ENCODE peak calls at places on chromosomes 5 and 9, in seven cellular contexts. A is Peyer's patch; B is fibroblast of the aortic adventitia; M is H1; L is CD8-positive, alpha-beta T cell; O is HepG2; G is astrocyte of the spinal cord. K is an unnamed sample.
A peak's percentile ranks its signal among the peaks of the same experiment; 100 is the strongest.

GRCh38 chr5:41787257-41787656 is 83.0 kb downstream of the OXCT1 start:
- DNase-seq in A (no peak), B (peak; percentile 24), M (no peak), L (no peak), O (no peak), G (no peak), K (no peak)

GRCh38 chr5:43851741-43852140 is 248.8 kb downstream of the NNT start:
- DNase-seq in A (no peak), B (no peak), M (no peak), L (no peak), O (no peak), G (peak; percentile 18), K (no peak)

GRCh38 chr9:110021891-110022290 is 186.1 kb downstream of the C9orf152 start:
- DNase-seq in A (no peak), B (no peak), M (no peak), L (no peak), O (no peak), G (no peak), K (no peak)

GRCh38 chr9:31996331-31996730 is 388.1 kb upstream of the ACO1 start:
- DNase-seq in A (no peak), B (peak; percentile 0), M (no peak), L (no peak), O (peak; percentile 15), G (no peak), K (no peak)

GRCh38 chr5:95842955-95843544 is 20.5 kb upstream of the GLRX start:
- DNase-seq in A (peak; percentile 80), B (peak; percentile 41), M (no peak), L (peak; percentile 76), O (peak; percentile 88), G (peak; percentile 76), K (no peak)

GRCh38 chr9:114592356-114592755 is 4.8 kb downstream of the ATP6V1G1 start:
- DNase-seq in A (peak; percentile 76), B (peak; percentile 33), M (no peak), L (peak; percentile 78), O (no peak), G (peak; percentile 60), K (no peak)

GRCh38 chr5:54324651-54325271 is 14.4 kb upstream of the ARL15 start:
- DNase-seq in A (no peak), B (no peak), M (no peak), L (no peak), O (no peak), G (no peak), K (no peak)

GRCh38 chr5:9279779-9280178 is 266.1 kb downstream of the SEMA5A start:
- DNase-seq in A (no peak), B (no peak), M (no peak), L (no peak), O (no peak), G (no peak), K (no peak)

GRCh38 chr5:121108725-121109124 is 644.6 kb downstream of the PRR16 start:
- DNase-seq in A (no peak), B (no peak), M (peak; percentile 13), L (no peak), O (no peak), G (no peak), K (no peak)

GRCh38 chr9:4356306-4356705 is 56.4 kb upstream of the GLIS3 start:
- DNase-seq in A (no peak), B (peak; percentile 79), M (no peak), L (no peak), O (no peak), G (no peak), K (no peak)

GRCh38 chr5:59036274-59036961 is 453.5 kb downstream of the RAB3C start:
- DNase-seq in A (no peak), B (peak; percentile 96), M (no peak), L (peak; percentile 59), O (no peak), G (peak; percentile 95), K (peak; percentile 97)
- H3K4me3 ChIP-seq in A (no peak overlapping the region), B (no peak overlapping the region), M (no peak overlapping the region), L (peak overlapping the region; percentile 59), O (no peak overlapping the region), G (no peak overlapping the region), K (no peak overlapping the region)

DNA sequence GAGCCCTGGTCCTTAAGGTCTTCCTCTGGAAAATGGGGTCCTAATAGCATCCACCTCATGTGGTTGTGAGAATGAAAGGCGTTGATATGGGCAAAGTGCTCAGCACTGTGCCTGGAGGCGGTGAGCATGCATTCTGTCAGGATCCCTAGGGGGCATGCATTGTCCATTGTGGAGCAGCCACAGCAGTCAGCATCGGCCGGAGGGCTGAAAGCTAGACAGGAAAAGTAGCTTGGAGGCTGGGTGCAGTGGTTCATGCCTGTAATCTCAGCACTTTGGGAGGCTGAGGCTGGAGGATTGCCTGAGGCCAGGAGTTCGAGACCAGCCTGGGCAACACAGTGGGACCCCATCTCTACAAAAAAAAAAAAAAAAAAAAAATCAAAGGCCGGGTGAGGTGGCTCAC is 122.2 kb downstream of the LHX2 start:
- DNase-seq in A (no peak), B (peak; percentile 44), M (no peak), L (no peak), O (peak; percentile 64), G (peak; percentile 34), K (peak; percentile 61)
- TF ChIP-seq CTCF in A (no peak), B (peak; percentile 43), M (peak; percentile 47), L (no peak), O (peak; percentile 95), G (peak; percentile 54), K (peak; percentile 30)

GRCh38 chr9:976805-977360 is 428 bp downstream of the DMRT3 start:
- DNase-seq in A (no peak), B (no peak), M (no peak), L (no peak), O (no peak), G (no peak), K (no peak)

GRCh38 chr9:975740-976257 is 656 bp upstream of the DMRT3 start:
- DNase-seq in A (no peak), B (no peak), M (no peak), L (no peak), O (no peak), G (no peak), K (no peak)

GRCh38 chr9:978117-978830 is 1.8 kb downstream of the DMRT3 start:
- DNase-seq in A (no peak), B (no peak), M (no peak), L (no peak), O (no peak), G (no peak), K (no peak)

GRCh38 chr9:976258-976804 is at the start of gene DMRT3:
- DNase-seq in A (no peak), B (no peak), M (no peak), L (no peak), O (no peak), G (no peak), K (no peak)

DNA sequence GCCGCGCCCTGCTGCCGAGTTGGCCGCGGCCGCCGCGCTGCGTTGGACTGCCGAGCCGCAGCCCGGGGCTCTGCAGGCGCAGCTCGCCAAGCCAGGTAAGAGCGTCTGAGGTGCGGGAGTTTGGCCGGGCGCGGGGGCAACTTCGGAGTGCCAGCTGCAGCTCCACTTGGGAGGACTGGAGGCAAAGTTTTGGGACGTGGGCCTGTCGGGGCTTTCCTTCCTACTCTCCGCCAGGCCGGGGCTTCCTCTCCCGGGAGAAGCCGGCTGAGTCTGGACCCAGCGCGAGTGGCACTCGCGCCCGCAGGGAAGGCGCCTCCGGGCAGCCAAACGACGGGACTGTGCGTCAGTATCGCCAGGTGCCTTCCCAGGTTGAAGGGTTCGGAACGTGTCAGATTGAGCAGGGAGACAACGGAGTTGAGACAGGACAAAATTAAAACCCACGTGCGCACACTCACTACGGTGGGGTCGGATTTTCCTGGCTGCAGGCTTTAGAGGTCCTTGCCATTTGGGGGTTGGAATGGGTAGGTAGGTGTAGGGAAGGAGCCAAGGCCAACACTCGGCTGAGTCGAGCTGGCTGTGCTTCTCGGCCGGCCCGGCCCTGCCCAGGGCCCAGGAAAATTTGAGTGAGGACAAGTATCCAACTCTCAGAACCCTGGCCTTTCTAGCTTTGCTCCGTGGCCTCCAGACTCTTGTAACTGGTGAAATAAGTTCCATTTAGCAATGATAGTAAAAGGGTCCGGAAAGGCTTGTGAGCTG is 1.1 kb downstream of the DMRT3 start:
- DNase-seq in A (no peak), B (no peak), M (no peak), L (no peak), O (no peak), G (no peak), K (no peak)
- H3K4me3 ChIP-seq in A (no peak overlapping the region), B (no peak overlapping the region), M (peak overlapping the region; percentile 38), L (no peak overlapping the region), O (no peak overlapping the region), G (no peak overlapping the region), K (no peak overlapping the region)

DNA sequence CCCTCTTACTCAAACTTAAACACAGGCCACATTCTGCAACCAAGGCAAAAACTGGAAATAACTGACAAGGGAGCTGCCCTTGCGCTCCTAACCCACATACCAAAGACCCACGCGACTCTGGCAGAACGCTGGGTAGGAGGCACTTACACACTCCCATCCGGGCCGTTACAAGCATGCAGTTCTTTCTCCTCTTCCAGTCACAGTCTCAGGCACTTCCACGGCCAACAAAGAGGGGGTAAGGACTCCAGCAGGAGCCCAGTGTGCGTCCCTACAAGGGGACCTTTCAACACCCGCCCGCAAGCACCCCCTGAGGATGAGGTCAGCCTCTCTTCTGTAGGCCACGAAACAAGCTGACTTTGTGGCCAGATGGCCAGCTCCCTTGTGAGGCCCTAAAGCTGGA is 57.4 kb downstream of the SERINC5 start:
- DNase-seq in A (no peak), B (no peak), M (no peak), L (no peak), O (no peak), G (no peak), K (no peak)
- TF ChIP-seq CTCF in A (no peak), B (no peak), M (no peak), L (no peak), O (no peak), G (no peak), K (no peak)

K was measured in foreskin fibroblast.